ENCODE peak calls at places on chromosomes 11 and 22, in seven cellular contexts. One of them, this sample, is unnamed.

GRCh38 chr11:128689946-128690745 is 3.7 kb upstream of the FLI1 start:
- DNase-seq in naive thymus-derived CD8-positive, alpha-beta T cell: no peak
- DNase-seq in A172: no peak
- DNase-seq in neuronal stem cell: no peak
- DNase-seq in anterior cingulate cortex: no peak
- DNase-seq in aorta: peak; percentile 55
- DNase-seq in Calu3: no peak
- DNase-seq in this sample: no peak

GRCh38 chr11:86495341-86495740 is 120.7 kb downstream of the CCDC81 start:
- DNase-seq in naive thymus-derived CD8-positive, alpha-beta T cell: no peak
- DNase-seq in A172: no peak
- DNase-seq in neuronal stem cell: no peak
- DNase-seq in anterior cingulate cortex: no peak
- DNase-seq in aorta: no peak
- DNase-seq in Calu3: no peak
- DNase-seq in this sample: no peak

GRCh38 chr11:9847636-9848035 is 183.8 kb downstream of the SWAP70 start:
- DNase-seq in naive thymus-derived CD8-positive, alpha-beta T cell: no peak
- DNase-seq in A172: no peak
- DNase-seq in neuronal stem cell: no peak
- DNase-seq in anterior cingulate cortex: no peak
- DNase-seq in aorta: no peak
- DNase-seq in Calu3: no peak
- DNase-seq in this sample: no peak

GRCh38 chr11:114290503-114291239 is 5.5 kb upstream of the NNMT start:
- DNase-seq in naive thymus-derived CD8-positive, alpha-beta T cell: no peak
- DNase-seq in A172: no peak
- DNase-seq in neuronal stem cell: no peak
- DNase-seq in anterior cingulate cortex: no peak
- DNase-seq in aorta: no peak
- DNase-seq in Calu3: no peak
- DNase-seq in this sample: no peak

GRCh38 chr22:33332538-33332937 is 274.4 kb upstream of the SYN3 start:
- DNase-seq in naive thymus-derived CD8-positive, alpha-beta T cell: no peak
- DNase-seq in A172: no peak
- DNase-seq in neuronal stem cell: no peak
- DNase-seq in anterior cingulate cortex: no peak
- DNase-seq in aorta: no peak
- DNase-seq in Calu3: no peak
- DNase-seq in this sample: no peak

GRCh38 chr11:72838691-72839305 is 24.6 kb downstream of the ATG16L2 start:
- DNase-seq in naive thymus-derived CD8-positive, alpha-beta T cell: no peak
- DNase-seq in A172: no peak
- DNase-seq in neuronal stem cell: no peak
- DNase-seq in anterior cingulate cortex: no peak
- DNase-seq in aorta: no peak
- DNase-seq in Calu3: no peak
- DNase-seq in this sample: no peak

GRCh38 chr11:131687291-131688055 is 317.1 kb downstream of the NTM start:
- DNase-seq in naive thymus-derived CD8-positive, alpha-beta T cell: no peak
- DNase-seq in A172: no peak
- DNase-seq in neuronal stem cell: no peak
- DNase-seq in anterior cingulate cortex: no peak
- DNase-seq in aorta: no peak
- DNase-seq in Calu3: no peak
- DNase-seq in this sample: no peak

GRCh38 chr22:29225422-29226090 is 19.9 kb downstream of the EMID1 start:
- DNase-seq in naive thymus-derived CD8-positive, alpha-beta T cell: no peak
- DNase-seq in A172: no peak
- DNase-seq in neuronal stem cell: no peak
- DNase-seq in anterior cingulate cortex: no peak
- DNase-seq in aorta: peak; percentile 83
- DNase-seq in Calu3: no peak
- DNase-seq in this sample: no peak

GRCh38 chr11:2385156-2386151 is 8.3 kb downstream of the CD81 start:
- DNase-seq in naive thymus-derived CD8-positive, alpha-beta T cell: no peak
- DNase-seq in A172: no peak
- DNase-seq in neuronal stem cell: no peak
- DNase-seq in anterior cingulate cortex: no peak
- DNase-seq in aorta: no peak
- DNase-seq in Calu3: no peak
- DNase-seq in this sample: no peak

GRCh38 chr22:44705022-44705297 is 3.0 kb downstream of the PRR5 start:
- DNase-seq in naive thymus-derived CD8-positive, alpha-beta T cell: no peak
- DNase-seq in A172: no peak
- DNase-seq in neuronal stem cell: no peak
- DNase-seq in anterior cingulate cortex: no peak
- DNase-seq in aorta: no peak
- DNase-seq in Calu3: no peak
- DNase-seq in this sample: no peak

GRCh38 chr22:32206774-32207758 is 2.2 kb upstream of the RFPL2 start:
- DNase-seq in naive thymus-derived CD8-positive, alpha-beta T cell: peak; percentile 13
- DNase-seq in A172: peak; percentile 27
- DNase-seq in neuronal stem cell: no peak
- DNase-seq in anterior cingulate cortex: no peak
- DNase-seq in aorta: no peak
- DNase-seq in Calu3: peak; percentile 68
- DNase-seq in this sample: no peak

GRCh38 chr22:37764622-37765021 is 43.1 kb upstream of the GCAT start:
- DNase-seq in naive thymus-derived CD8-positive, alpha-beta T cell: no peak
- DNase-seq in A172: no peak
- DNase-seq in neuronal stem cell: no peak
- DNase-seq in anterior cingulate cortex: no peak
- DNase-seq in aorta: no peak
- DNase-seq in Calu3: no peak
- DNase-seq in this sample: no peak

GRCh38 chr22:27686534-27686933 is 115.0 kb downstream of the MN1 start:
- DNase-seq in naive thymus-derived CD8-positive, alpha-beta T cell: no peak
- DNase-seq in A172: peak; percentile 66
- DNase-seq in neuronal stem cell: no peak
- DNase-seq in anterior cingulate cortex: no peak
- DNase-seq in aorta: peak; percentile 91
- DNase-seq in Calu3: peak; percentile 69
- DNase-seq in this sample: peak; percentile 50

GRCh38 chr22:18152519-18152918 is 2.5 kb downstream of the USP18 start:
- DNase-seq in naive thymus-derived CD8-positive, alpha-beta T cell: no peak
- DNase-seq in A172: no peak
- DNase-seq in neuronal stem cell: no peak
- DNase-seq in anterior cingulate cortex: no peak
- DNase-seq in aorta: no peak
- DNase-seq in Calu3: no peak
- DNase-seq in this sample: no peak

GRCh38 chr11:30218278-30218677 is 12.5 kb upstream of the FSHB start:
- DNase-seq in naive thymus-derived CD8-positive, alpha-beta T cell: no peak
- DNase-seq in A172: no peak
- DNase-seq in neuronal stem cell: no peak
- DNase-seq in anterior cingulate cortex: no peak
- DNase-seq in aorta: no peak
- DNase-seq in Calu3: no peak
- DNase-seq in this sample: no peak

This sample was measured in frontal cortex.